ENCODE peak calls at places on chromosome 15, in four cellular contexts. Y is cardiac muscle cell, T is tibial artery, C is cardiac fibroblast. I is an unnamed sample.

GRCh38 chr15:93036922-93037321 is 52.1 kb downstream of the RGMA start:
- DNase-seq in Y (no peak), T (peak; percentile 62), C (no peak), I (no peak)

GRCh38 chr15:36883705-36884355 is 216.5 kb downstream of the MEIS2 start:
- DNase-seq in T (peak; percentile 87), C (peak; percentile 91), Y (peak; percentile 96), I (peak; percentile 93)

GRCh38 chr15:77380033-77380432 is 39.9 kb downstream of the PEAK1 start:
- DNase-seq in C (no peak), T (no peak), Y (no peak), I (no peak)

GRCh38 chr15:25067725-25068309 is 113.0 kb downstream of the SNRPN start:
- DNase-seq in T (no peak), C (no peak), Y (no peak), I (no peak)

GRCh38 chr15:38440353-38441129 is 13.4 kb upstream of the FAM98B start:
- DNase-seq in Y (peak; percentile 84), T (no peak), C (peak; percentile 73), I (peak; percentile 54)

GRCh38 chr15:58985443-58985842 is 2.0 kb upstream of the RNF111 start:
- DNase-seq in C (peak; percentile 64), Y (peak; percentile 86), T (no peak), I (no peak)

GRCh38 chr15:88785217-88785616 is 18.0 kb upstream of the ACAN start:
- DNase-seq in Y (no peak), T (no peak), C (no peak), I (no peak)

GRCh38 chr15:100879461-100880138 is at the start of gene ALDH1A3:
- DNase-seq in T (no peak), Y (peak; percentile 80), C (peak; percentile 42), I (peak; percentile 58)

GRCh38 chr15:61364871-61365270 is 135.8 kb upstream of the RORA start:
- DNase-seq in Y (no peak), T (no peak), C (no peak), I (peak; percentile 46)

GRCh38 chr15:90318591-90318990 is 33.5 kb upstream of the ZNF774 start:
- DNase-seq in C (no peak), Y (no peak), T (no peak), I (no peak)

GRCh38 chr15:59292393-59292792 is 80.3 kb downstream of the MYO1E start:
- DNase-seq in Y (peak; percentile 80), C (peak; percentile 79), T (no peak), I (no peak)

GRCh38 chr15:64024172-64025050 is 21.9 kb downstream of the DAPK2 start:
- DNase-seq in Y (no peak), T (no peak), C (peak; percentile 18), I (no peak)

GRCh38 chr15:48602358-48603122 is 43.0 kb downstream of the FBN1 start:
- DNase-seq in Y (peak; percentile 90), C (peak; percentile 82), T (no peak), I (no peak)

GRCh38 chr15:37771462-37771861 is 163.0 kb upstream of the TMCO5A start:
- DNase-seq in T (no peak), Y (peak; percentile 71), C (peak; percentile 66), I (no peak)

GRCh38 chr15:78873796-78874761 is 1.4 kb downstream of the MORF4L1 start:
- DNase-seq in C (peak; percentile 42), T (no peak), Y (no peak), I (no peak)

GRCh38 chr15:70526221-70526973 is 237.0 kb downstream of the UACA start:
- DNase-seq in C (peak; percentile 85), Y (peak; percentile 53), T (no peak), I (no peak)

GRCh38 chr15:59457103-59457502 is 19.1 kb downstream of the FAM81A start:
- DNase-seq in C (no peak), T (no peak), Y (no peak), I (no peak)

GRCh38 chr15:25416693-25417092 is 22.1 kb downstream of the UBE3A start:
- DNase-seq in Y (no peak), C (peak; percentile 38), T (no peak), I (no peak)

GRCh38 chr15:47717036-47717611 is at the start of gene SEMA6D:
- DNase-seq in T (peak; percentile 86), C (peak; percentile 64), Y (peak; percentile 79), I (peak; percentile 92)

GRCh38 chr15:75673426-75674247 is 25.9 kb downstream of the SNX33 start:
- DNase-seq in Y (peak; percentile 92), C (peak; percentile 90), T (peak; percentile 97), I (peak; percentile 25)

GRCh38 chr15:77282333-77282732 is 137.6 kb downstream of the PEAK1 start:
- DNase-seq in T (no peak), Y (peak; percentile 48), C (peak; percentile 56), I (no peak)

GRCh38 chr15:82832601-82833209 is 23.3 kb downstream of the WHAMM start:
- DNase-seq in C (peak; percentile 90), Y (peak; percentile 77), T (no peak), I (no peak)

GRCh38 chr15:37093480-37094410 is 6.6 kb downstream of the MEIS2 start:
- DNase-seq in C (peak; percentile 75), Y (peak; percentile 87), T (no peak), I (no peak)

GRCh38 chr15:74906193-74906449 is 530 bp downstream of the FAM219B start:
- DNase-seq in C (peak; percentile 28), T (no peak), Y (peak; percentile 33), I (no peak)

GRCh38 chr15:59360896-59361295 is 11.8 kb downstream of the MYO1E start:
- DNase-seq in C (no peak), Y (no peak), T (no peak), I (no peak)

GRCh38 chr15:72183781-72184164 is 13.8 kb downstream of the GRAMD2A start:
- DNase-seq in Y (no peak), T (no peak), C (no peak), I (no peak)

GRCh38 chr15:35740761-35741160 is 194.8 kb upstream of the DPH6 start:
- DNase-seq in T (no peak), C (peak; percentile 59), Y (peak; percentile 66), I (no peak)

GRCh38 chr15:73017987-73018386 is 34.3 kb upstream of the NEO1 start:
- DNase-seq in C (no peak), T (no peak), Y (peak; percentile 19), I (no peak)

GRCh38 chr15:45168286-45168685 is 19.5 kb downstream of the SHF start:
- DNase-seq in Y (no peak), C (no peak), T (no peak), I (no peak)

GRCh38 chr15:90711418-90711824 is 5.7 kb upstream of the BLM start:
- DNase-seq in T (no peak), Y (no peak), C (no peak), I (no peak)

GRCh38 chr15:72426753-72427152 is 28.6 kb downstream of the TMEM202 start:
- DNase-seq in Y (no peak), T (no peak), C (no peak), I (no peak)

GRCh38 chr15:40911693-40912092 is 17.4 kb downstream of the VPS18 start:
- DNase-seq in T (no peak), C (no peak), Y (no peak), I (no peak)
- TF ChIP-seq CTCF in T (no peak), C (no peak), Y (no peak), I (no peak)

DNA sequence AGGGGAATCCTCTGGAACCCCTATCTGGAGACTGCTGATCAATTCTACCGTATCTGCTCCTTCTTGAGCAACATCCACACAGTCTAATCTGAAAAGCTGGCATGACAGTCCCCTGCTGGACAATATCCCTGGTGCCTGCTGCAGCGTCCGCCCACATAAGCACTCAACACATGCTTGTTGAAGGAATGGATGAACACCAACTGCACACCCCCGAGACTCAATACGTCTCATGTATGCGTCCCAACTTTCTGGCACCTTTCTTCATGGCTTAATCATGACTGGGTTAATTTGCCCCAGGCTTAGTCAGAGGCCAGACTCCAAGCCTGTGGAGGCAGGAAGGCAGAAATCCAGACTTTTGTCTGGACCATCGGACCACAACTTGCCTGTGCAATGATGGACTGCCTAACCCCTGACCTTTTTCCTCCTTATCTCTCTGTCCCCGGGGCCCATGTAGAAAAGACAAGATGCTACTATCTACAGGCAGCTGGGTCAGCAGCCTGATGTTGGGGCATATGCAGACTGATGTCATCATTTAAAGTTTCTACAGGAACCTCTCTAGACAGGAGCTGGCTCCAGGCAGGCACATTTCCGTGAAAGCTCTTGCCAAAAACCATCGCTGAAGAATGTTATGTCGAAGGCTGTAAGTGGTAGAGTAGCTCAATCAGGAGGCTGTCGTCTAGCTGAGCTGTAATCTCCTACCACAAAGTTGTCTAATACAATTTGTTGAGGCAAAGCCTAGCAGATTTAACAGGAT is 114.1 kb upstream of the TPM1 start:
- DNase-seq in T (peak; percentile 72), Y (peak; percentile 93), C (peak; percentile 94), I (no peak)
- TF ChIP-seq CTCF in T (peak; percentile 30), Y (peak; percentile 26), C (peak; percentile 24), I (no peak)

GRCh38 chr15:50053457-50053856 is 65.6 kb downstream of the ATP8B4 start:
- DNase-seq in Y (no peak), T (no peak), C (no peak), I (no peak)

GRCh38 chr15:50051344-50051743 is 67.7 kb downstream of the ATP8B4 start:
- DNase-seq in T (no peak), Y (no peak), C (no peak), I (no peak)

GRCh38 chr15:50049871-50050270 is 69.2 kb downstream of the ATP8B4 start:
- DNase-seq in Y (peak; percentile 17), C (peak; percentile 20), T (no peak), I (no peak)

GRCh38 chr15:50055333-50056278 is 63.4 kb downstream of the ATP8B4 start:
- DNase-seq in T (no peak), Y (peak; percentile 97), C (peak; percentile 95), I (no peak)

GRCh38 chr15:50051811-50052419 is 67.1 kb downstream of the ATP8B4 start:
- DNase-seq in Y (peak; percentile 93), T (no peak), C (peak; percentile 93), I (peak; percentile 31)
- TF ChIP-seq CTCF in Y (peak; percentile 84), T (peak; percentile 63), C (peak; percentile 79), I (peak; percentile 58)

GRCh38 chr15:66820474-66821258 is 118.6 kb downstream of the SMAD6 start:
- DNase-seq in C (no peak), Y (no peak), T (peak; percentile 41), I (no peak)
- TF ChIP-seq CTCF in C (no peak), Y (no peak), T (no peak), I (no peak)

DNA sequence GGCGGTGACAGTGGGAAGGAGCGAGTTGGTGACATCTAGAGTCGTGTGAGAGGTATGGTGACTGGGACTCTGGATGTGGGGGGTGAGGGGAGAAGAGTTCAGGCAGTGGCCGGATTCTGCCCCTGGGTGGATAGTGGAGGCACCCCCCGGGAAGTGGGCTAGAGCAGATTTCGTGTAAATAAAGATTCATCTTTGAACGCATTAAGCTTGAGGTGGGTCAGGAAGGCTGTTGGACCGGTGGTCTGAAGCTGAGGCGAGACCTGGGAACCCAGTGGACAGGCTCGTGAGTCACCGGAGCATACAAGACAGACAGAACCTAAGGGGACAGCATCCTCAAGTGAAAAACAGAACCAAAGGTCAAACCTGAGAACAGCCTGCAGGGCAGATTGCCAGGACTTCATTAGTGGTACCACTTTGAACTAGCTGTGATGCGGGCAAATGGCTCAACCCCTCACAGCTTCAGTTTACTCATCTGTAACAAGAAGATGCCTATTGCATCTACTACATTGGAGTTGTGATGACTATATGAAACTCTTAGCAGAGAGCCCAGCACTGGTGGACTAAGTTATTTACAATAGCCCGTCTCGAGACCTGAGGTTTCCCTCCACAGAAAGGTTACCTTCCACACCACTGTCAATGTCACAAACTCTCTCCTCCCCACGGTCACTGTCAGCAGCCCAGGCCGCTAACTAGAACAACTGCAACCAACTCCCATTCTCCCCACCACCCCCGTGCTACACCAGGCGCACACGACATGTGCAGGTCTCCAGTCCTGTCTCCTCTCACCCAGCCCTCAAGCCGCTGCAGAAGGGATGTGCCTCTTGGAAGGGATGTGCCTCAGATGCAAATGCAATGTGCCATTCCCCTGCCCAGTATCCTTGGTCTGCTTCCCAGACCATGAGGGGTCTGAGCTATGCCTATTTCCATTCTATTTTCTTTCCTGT is 901 bp upstream of the CLN6 start:
- DNase-seq in T (peak; percentile 66), C (peak; percentile 16), Y (no peak), I (no peak)
- TF ChIP-seq CTCF in T (no peak), C (no peak), Y (no peak), I (no peak)

GRCh38 chr15:52678036-52678467 is 1.1 kb downstream of the ATOSA start:
- DNase-seq in C (peak; percentile 71), T (peak; percentile 86), Y (peak; percentile 66), I (peak; percentile 35)
- TF ChIP-seq CTCF in C (no peak), T (no peak), Y (peak; percentile 23), I (no peak)